ENCODE peak calls at places on chromosome 16, in five cellular contexts. One of them, this sample, is unnamed.

GRCh38 chr16:56695246-56695645 is 13.0 kb downstream of the MT1X start:
- DNase-seq in adrenal gland: no peak
- DNase-seq in lung: no peak
- DNase-seq in psoas muscle: no peak
- DNase-seq in right atrium auricular region: no peak
- DNase-seq in this sample: no peak

GRCh38 chr16:89395150-89396142 is 94.9 kb downstream of the ANKRD11 start:
- DNase-seq in adrenal gland: peak; percentile 97
- DNase-seq in lung: peak; percentile 91
- DNase-seq in psoas muscle: peak; percentile 85
- DNase-seq in right atrium auricular region: peak; percentile 96
- DNase-seq in this sample: peak; percentile 98

GRCh38 chr16:72013888-72014538 is 5.5 kb downstream of the DHODH start:
- DNase-seq in adrenal gland: no peak
- DNase-seq in lung: no peak
- DNase-seq in psoas muscle: peak; percentile 23
- DNase-seq in right atrium auricular region: no peak
- DNase-seq in this sample: no peak

GRCh38 chr16:11597268-11597690 is 10.6 kb upstream of the LITAF start:
- DNase-seq in adrenal gland: peak; percentile 39
- DNase-seq in lung: no peak
- DNase-seq in psoas muscle: no peak
- DNase-seq in right atrium auricular region: no peak
- DNase-seq in this sample: no peak

GRCh38 chr16:59991171-59991570 is 1257.1 kb upstream of the GOT2 start:
- DNase-seq in adrenal gland: no peak
- DNase-seq in lung: no peak
- DNase-seq in psoas muscle: no peak
- DNase-seq in right atrium auricular region: no peak
- DNase-seq in this sample: no peak

GRCh38 chr16:56334761-56335160 is 90.6 kb downstream of the AMFR start:
- DNase-seq in adrenal gland: no peak
- DNase-seq in lung: no peak
- DNase-seq in psoas muscle: no peak
- DNase-seq in right atrium auricular region: no peak
- DNase-seq in this sample: no peak

GRCh38 chr16:78669994-78670393 is 570.5 kb downstream of the WWOX start:
- DNase-seq in adrenal gland: peak; percentile 27
- DNase-seq in lung: peak; percentile 32
- DNase-seq in psoas muscle: peak; percentile 30
- DNase-seq in right atrium auricular region: no peak
- DNase-seq in this sample: no peak

GRCh38 chr16:22736791-22737190 is 77.2 kb upstream of the HS3ST2 start:
- DNase-seq in adrenal gland: no peak
- DNase-seq in lung: no peak
- DNase-seq in psoas muscle: no peak
- DNase-seq in right atrium auricular region: no peak
- DNase-seq in this sample: no peak

GRCh38 chr16:73013974-73014373 is 34.0 kb downstream of the ZFHX3 start:
- DNase-seq in adrenal gland: no peak
- DNase-seq in lung: no peak
- DNase-seq in psoas muscle: no peak
- DNase-seq in right atrium auricular region: no peak
- DNase-seq in this sample: no peak

GRCh38 chr16:19830902-19831555 is 53.6 kb downstream of the GPRC5B start:
- DNase-seq in adrenal gland: no peak
- DNase-seq in lung: no peak
- DNase-seq in psoas muscle: no peak
- DNase-seq in right atrium auricular region: no peak
- DNase-seq in this sample: no peak

GRCh38 chr16:3665508-3665907 is 11.0 kb downstream of the DNASE1 start:
- DNase-seq in adrenal gland: no peak
- DNase-seq in lung: no peak
- DNase-seq in psoas muscle: no peak
- DNase-seq in right atrium auricular region: no peak
- DNase-seq in this sample: no peak

GRCh38 chr16:15523092-15523541 is 88.7 kb downstream of the BMERB1 start:
- DNase-seq in adrenal gland: peak; percentile 24
- DNase-seq in lung: no peak
- DNase-seq in psoas muscle: peak; percentile 51
- DNase-seq in right atrium auricular region: no peak
- DNase-seq in this sample: no peak

GRCh38 chr16:81437860-81438259 is 6.7 kb upstream of the CMIP start:
- DNase-seq in adrenal gland: no peak
- DNase-seq in lung: no peak
- DNase-seq in psoas muscle: no peak
- DNase-seq in right atrium auricular region: no peak
- DNase-seq in this sample: no peak

GRCh38 chr16:46751381-46751780 is 3.2 kb upstream of the MYLK3 start:
- DNase-seq in adrenal gland: no peak
- DNase-seq in lung: no peak
- DNase-seq in psoas muscle: no peak
- DNase-seq in right atrium auricular region: no peak
- DNase-seq in this sample: no peak

GRCh38 chr16:73215482-73216377 is 167.8 kb upstream of the ZFHX3 start:
- DNase-seq in adrenal gland: no peak
- DNase-seq in lung: no peak
- DNase-seq in psoas muscle: no peak
- DNase-seq in right atrium auricular region: no peak
- DNase-seq in this sample: peak; percentile 92

GRCh38 chr16:35391328-35391727 is 1931.9 kb downstream of the TP53TG3F start:
- DNase-seq in adrenal gland: peak; percentile 32
- DNase-seq in lung: peak; percentile 35
- DNase-seq in psoas muscle: peak; percentile 16
- DNase-seq in right atrium auricular region: no peak
- DNase-seq in this sample: peak; percentile 10

GRCh38 chr16:67277999-67278772 is 1.1 kb upstream of the PLEKHG4 start:
- DNase-seq in adrenal gland: peak; percentile 82
- DNase-seq in lung: no peak
- DNase-seq in psoas muscle: peak; percentile 41
- DNase-seq in right atrium auricular region: no peak
- DNase-seq in this sample: peak; percentile 93

GRCh38 chr16:56625943-56626654 is 518 bp downstream of the MT1E start:
- DNase-seq in adrenal gland: peak; percentile 96
- DNase-seq in lung: peak; percentile 29
- DNase-seq in psoas muscle: peak; percentile 80
- DNase-seq in right atrium auricular region: no peak
- DNase-seq in this sample: peak; percentile 74

GRCh38 chr16:89170346-89171215 is 967 bp upstream of the CDH15 start:
- DNase-seq in adrenal gland: peak; percentile 41
- DNase-seq in lung: peak; percentile 74
- DNase-seq in psoas muscle: no peak
- DNase-seq in right atrium auricular region: no peak
- DNase-seq in this sample: no peak

GRCh38 chr16:84303023-84303422 is 8.3 kb downstream of the WFDC1 start:
- DNase-seq in adrenal gland: no peak
- DNase-seq in lung: no peak
- DNase-seq in psoas muscle: no peak
- DNase-seq in right atrium auricular region: no peak
- DNase-seq in this sample: no peak

GRCh38 chr16:2238396-2239230 is 2.4 kb downstream of the DNASE1L2 start:
- DNase-seq in adrenal gland: peak; percentile 52
- DNase-seq in lung: no peak
- DNase-seq in psoas muscle: no peak
- DNase-seq in right atrium auricular region: no peak
- DNase-seq in this sample: no peak

GRCh38 chr16:3510410-3510809 is 9.6 kb downstream of the CLUAP1 start:
- DNase-seq in adrenal gland: no peak
- DNase-seq in lung: no peak
- DNase-seq in psoas muscle: no peak
- DNase-seq in right atrium auricular region: no peak
- DNase-seq in this sample: no peak

GRCh38 chr16:69131167-69131748 is 1.1 kb downstream of the CHTF8 start:
- DNase-seq in adrenal gland: no peak
- DNase-seq in lung: no peak
- DNase-seq in psoas muscle: no peak
- DNase-seq in right atrium auricular region: no peak
- DNase-seq in this sample: no peak

GRCh38 chr16:77918792-77919707 is 103.3 kb upstream of the CLEC3A start:
- DNase-seq in adrenal gland: no peak
- DNase-seq in lung: no peak
- DNase-seq in psoas muscle: no peak
- DNase-seq in right atrium auricular region: no peak
- DNase-seq in this sample: no peak

GRCh38 chr16:57016301-57016700 is 26.9 kb downstream of the NLRC5 start:
- DNase-seq in adrenal gland: no peak
- DNase-seq in lung: no peak
- DNase-seq in psoas muscle: no peak
- DNase-seq in right atrium auricular region: no peak
- DNase-seq in this sample: no peak

GRCh38 chr16:86942469-86943175 is 364.3 kb downstream of the FOXL1 start:
- DNase-seq in adrenal gland: no peak
- DNase-seq in lung: no peak
- DNase-seq in psoas muscle: no peak
- DNase-seq in right atrium auricular region: no peak
- DNase-seq in this sample: peak; percentile 69

GRCh38 chr16:53817117-53817516 is 113.2 kb downstream of the FTO start:
- DNase-seq in adrenal gland: peak; percentile 76
- DNase-seq in lung: no peak
- DNase-seq in psoas muscle: peak; percentile 35
- DNase-seq in right atrium auricular region: no peak
- DNase-seq in this sample: peak; percentile 95

GRCh38 chr16:57883953-57884654 is 81.8 kb upstream of the KIFC3 start:
- DNase-seq in adrenal gland: no peak
- DNase-seq in lung: no peak
- DNase-seq in psoas muscle: no peak
- DNase-seq in right atrium auricular region: no peak
- DNase-seq in this sample: no peak

GRCh38 chr16:5020551-5020950 is 13.2 kb downstream of the NAGPA start:
- DNase-seq in adrenal gland: no peak
- DNase-seq in lung: no peak
- DNase-seq in psoas muscle: no peak
- DNase-seq in right atrium auricular region: no peak
- DNase-seq in this sample: no peak

DNA sequence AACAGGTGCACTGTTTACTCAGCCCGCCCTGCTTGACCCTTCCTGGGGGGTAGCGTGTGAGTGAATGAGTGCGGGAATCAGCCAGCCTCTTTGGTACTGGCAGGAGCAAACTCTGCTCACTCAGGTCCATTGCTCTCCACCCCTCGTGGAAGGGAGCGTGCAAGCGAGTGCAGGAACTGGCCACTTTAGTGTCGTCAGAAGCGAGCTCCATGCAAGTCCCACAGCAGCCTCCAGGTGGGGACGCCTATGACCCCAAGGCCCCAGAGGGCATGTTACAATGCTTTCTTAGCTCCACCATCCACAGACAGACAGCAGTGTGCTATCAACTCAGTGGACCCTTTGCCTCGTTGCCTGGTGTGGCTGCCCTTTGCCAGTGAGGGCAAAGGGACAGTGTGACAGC is 1025.1 kb upstream of the CDH8 start:
- DNase-seq in adrenal gland: no peak
- DNase-seq in lung: no peak
- DNase-seq in psoas muscle: no peak
- DNase-seq in right atrium auricular region: no peak
- DNase-seq in this sample: no peak
- TF ChIP-seq CTCF in adrenal gland: no peak
- TF ChIP-seq CTCF in lung: no peak
- TF ChIP-seq CTCF in psoas muscle: no peak
- TF ChIP-seq CTCF in right atrium auricular region: no peak
- TF ChIP-seq CTCF in this sample: no peak

GRCh38 chr16:28880589-28880915 is 2.3 kb downstream of the ATP2A1 start:
- DNase-seq in adrenal gland: no peak
- DNase-seq in lung: no peak
- DNase-seq in psoas muscle: no peak
- DNase-seq in right atrium auricular region: no peak
- DNase-seq in this sample: no peak
- H3K4me3 ChIP-seq in adrenal gland: no peak overlapping the region
- H3K4me3 ChIP-seq in lung: no peak overlapping the region
- H3K4me3 ChIP-seq in psoas muscle: peak overlapping the region; percentile 83
- H3K4me3 ChIP-seq in right atrium auricular region: no peak overlapping the region
- H3K4me3 ChIP-seq in this sample: peak overlapping the region; percentile 79

GRCh38 chr16:28140788-28141618 is 70.8 kb downstream of the XPO6 start:
- DNase-seq in adrenal gland: no peak
- DNase-seq in lung: peak; percentile 60
- DNase-seq in psoas muscle: no peak
- DNase-seq in right atrium auricular region: no peak
- DNase-seq in this sample: no peak

GRCh38 chr16:28136751-28137434 is 73.4 kb upstream of the GSG1L start:
- DNase-seq in adrenal gland: no peak
- DNase-seq in lung: no peak
- DNase-seq in psoas muscle: no peak
- DNase-seq in right atrium auricular region: no peak
- DNase-seq in this sample: no peak

GRCh38 chr16:28133666-28134065 is 70.2 kb upstream of the GSG1L start:
- DNase-seq in adrenal gland: no peak
- DNase-seq in lung: no peak
- DNase-seq in psoas muscle: no peak
- DNase-seq in right atrium auricular region: no peak
- DNase-seq in this sample: no peak

DNA sequence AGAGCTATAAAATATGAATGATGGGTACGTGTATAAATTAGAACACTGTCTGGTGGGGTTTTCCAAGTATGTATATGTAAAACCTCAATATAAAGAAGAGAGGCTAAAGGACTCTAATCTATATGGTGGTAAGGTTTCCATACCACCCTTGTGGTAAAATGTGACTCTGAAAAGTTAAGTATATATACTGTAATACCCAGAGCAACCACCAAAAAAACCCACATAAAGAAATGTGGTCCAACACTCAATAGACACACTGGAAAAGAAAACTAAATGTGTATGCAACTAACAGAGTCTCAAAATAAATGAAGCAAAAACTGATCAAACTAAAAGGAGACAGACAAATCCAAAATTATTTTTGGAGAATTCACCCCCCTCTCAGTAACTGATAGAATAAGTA is 72.2 kb downstream of the XPO6 start:
- DNase-seq in adrenal gland: no peak
- DNase-seq in lung: no peak
- DNase-seq in psoas muscle: no peak
- DNase-seq in right atrium auricular region: no peak
- DNase-seq in this sample: no peak
- TF ChIP-seq CTCF in adrenal gland: no peak
- TF ChIP-seq CTCF in lung: no peak
- TF ChIP-seq CTCF in psoas muscle: no peak
- TF ChIP-seq CTCF in right atrium auricular region: peak; percentile 33
- TF ChIP-seq CTCF in this sample: no peak

DNA sequence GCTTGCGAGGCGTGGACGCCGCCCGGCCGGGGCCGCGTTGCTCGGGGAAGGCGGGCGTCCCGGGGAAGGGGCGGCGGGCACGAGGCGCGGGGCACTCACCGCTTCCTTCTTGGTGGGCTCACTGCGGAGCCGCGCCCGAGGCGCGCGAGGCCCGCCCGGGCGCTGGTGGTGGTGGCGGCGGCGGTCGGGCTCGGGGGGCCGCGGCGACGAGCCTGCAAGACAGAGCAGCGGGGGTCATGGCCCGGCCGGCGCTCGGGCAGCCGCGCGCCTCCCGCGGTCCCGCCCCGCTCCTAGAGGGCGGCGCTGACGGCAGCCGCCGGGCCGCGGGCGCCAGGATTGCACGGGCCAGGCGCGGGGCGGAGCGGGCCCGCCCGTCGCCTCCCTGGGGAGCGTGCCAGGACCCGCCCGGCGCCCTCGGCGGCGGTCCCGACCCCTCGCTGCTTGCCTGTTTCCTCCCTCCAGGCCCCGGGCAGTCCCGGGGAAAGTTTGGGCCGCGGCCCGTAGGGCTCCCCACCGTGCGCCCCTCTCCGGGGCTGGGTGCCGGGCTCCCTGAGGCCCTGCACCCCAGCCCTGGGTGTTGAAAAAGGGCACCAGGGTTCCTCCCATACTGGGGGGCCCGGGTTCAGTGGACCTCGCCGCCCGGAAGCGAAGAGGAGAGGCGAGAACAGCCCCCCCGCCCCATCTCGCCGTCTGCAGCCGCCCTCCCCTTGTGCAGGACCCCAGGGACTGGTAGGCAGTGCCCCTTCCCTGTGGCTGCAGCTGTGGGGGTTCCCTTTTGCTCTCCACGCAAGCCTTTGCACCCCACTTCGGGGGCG is at the start of gene C16orf74:
- DNase-seq in adrenal gland: no peak
- DNase-seq in lung: no peak
- DNase-seq in psoas muscle: peak; percentile 44
- DNase-seq in right atrium auricular region: no peak
- DNase-seq in this sample: peak; percentile 80
- H3K4me3 ChIP-seq in adrenal gland: no peak within 1 kb of the TSS
- H3K4me3 ChIP-seq in lung: peak within 1 kb of the TSS; percentile 23
- H3K4me3 ChIP-seq in psoas muscle: peak within 1 kb of the TSS; percentile 68
- H3K4me3 ChIP-seq in right atrium auricular region: peak within 1 kb of the TSS; percentile 40
- H3K4me3 ChIP-seq in this sample: peak within 1 kb of the TSS; percentile 65